ENCODE peak calls at places on chromosomes 13 and 19, in nine cellular contexts. One of them, this sample, is unnamed.

GRCh38 chr13:27535546-27535945 is 84.8 kb downstream of the LNX2 start:
- DNase-seq in hepatocyte: no peak
- DNase-seq in fibroblast of pulmonary artery: no peak
- DNase-seq in NB4: no peak
- DNase-seq in ascending aorta: no peak
- DNase-seq in T-helper 17 cell: no peak
- DNase-seq in stimulated activated CD4-positive, alpha-beta T cell treated with anti-CD3 and anti-CD28 coated beads, Interleukin-1b, Interleukin-23, amount 100 ng/mL, for 1 hour: no peak
- DNase-seq in Kasumi-1: no peak
- DNase-seq in CD8-positive, alpha-beta T cell: no peak
- DNase-seq in this sample: no peak

GRCh38 chr19:2282062-2282861 is at the start of gene PEAK3:
- DNase-seq in hepatocyte: no peak
- DNase-seq in fibroblast of pulmonary artery: peak; percentile 35
- DNase-seq in NB4: peak; percentile 91
- DNase-seq in ascending aorta: peak; percentile 80
- DNase-seq in T-helper 17 cell: no peak
- DNase-seq in stimulated activated CD4-positive, alpha-beta T cell treated with anti-CD3 and anti-CD28 coated beads, Interleukin-1b, Interleukin-23, amount 100 ng/mL, for 1 hour: no peak
- DNase-seq in Kasumi-1: peak; percentile 53
- DNase-seq in CD8-positive, alpha-beta T cell: no peak
- DNase-seq in this sample: peak; percentile 84

GRCh38 chr19:30968210-30968609 is 381.0 kb downstream of the TSHZ3 start:
- DNase-seq in hepatocyte: no peak
- DNase-seq in fibroblast of pulmonary artery: no peak
- DNase-seq in NB4: no peak
- DNase-seq in ascending aorta: no peak
- DNase-seq in T-helper 17 cell: no peak
- DNase-seq in stimulated activated CD4-positive, alpha-beta T cell treated with anti-CD3 and anti-CD28 coated beads, Interleukin-1b, Interleukin-23, amount 100 ng/mL, for 1 hour: no peak
- DNase-seq in Kasumi-1: no peak
- DNase-seq in CD8-positive, alpha-beta T cell: no peak
- DNase-seq in this sample: no peak

GRCh38 chr19:57888494-57889231 is at the start of gene ZNF814:
- DNase-seq in hepatocyte: peak; percentile 90
- DNase-seq in fibroblast of pulmonary artery: peak; percentile 91
- DNase-seq in NB4: peak; percentile 14
- DNase-seq in ascending aorta: peak; percentile 84
- DNase-seq in T-helper 17 cell: peak; percentile 22
- DNase-seq in stimulated activated CD4-positive, alpha-beta T cell treated with anti-CD3 and anti-CD28 coated beads, Interleukin-1b, Interleukin-23, amount 100 ng/mL, for 1 hour: peak; percentile 52
- DNase-seq in Kasumi-1: no peak
- DNase-seq in CD8-positive, alpha-beta T cell: peak; percentile 71
- DNase-seq in this sample: peak; percentile 58

GRCh38 chr19:21101511-21102242 is 19.7 kb downstream of the ZNF714 start:
- DNase-seq in hepatocyte: peak; percentile 21
- DNase-seq in fibroblast of pulmonary artery: no peak
- DNase-seq in NB4: no peak
- DNase-seq in ascending aorta: no peak
- DNase-seq in T-helper 17 cell: no peak
- DNase-seq in stimulated activated CD4-positive, alpha-beta T cell treated with anti-CD3 and anti-CD28 coated beads, Interleukin-1b, Interleukin-23, amount 100 ng/mL, for 1 hour: no peak
- DNase-seq in Kasumi-1: no peak
- DNase-seq in CD8-positive, alpha-beta T cell: no peak
- DNase-seq in this sample: no peak

GRCh38 chr13:92842145-92842544 is 384.5 kb upstream of the GPC6 start:
- DNase-seq in hepatocyte: no peak
- DNase-seq in fibroblast of pulmonary artery: peak; percentile 92
- DNase-seq in NB4: no peak
- DNase-seq in ascending aorta: peak; percentile 70
- DNase-seq in T-helper 17 cell: no peak
- DNase-seq in stimulated activated CD4-positive, alpha-beta T cell treated with anti-CD3 and anti-CD28 coated beads, Interleukin-1b, Interleukin-23, amount 100 ng/mL, for 1 hour: no peak
- DNase-seq in Kasumi-1: no peak
- DNase-seq in CD8-positive, alpha-beta T cell: no peak
- DNase-seq in this sample: no peak

GRCh38 chr13:26707122-26708006 is 53.2 kb downstream of the GPR12 start:
- DNase-seq in hepatocyte: peak; percentile 78
- DNase-seq in fibroblast of pulmonary artery: peak; percentile 69
- DNase-seq in NB4: peak; percentile 80
- DNase-seq in ascending aorta: no peak
- DNase-seq in T-helper 17 cell: no peak
- DNase-seq in stimulated activated CD4-positive, alpha-beta T cell treated with anti-CD3 and anti-CD28 coated beads, Interleukin-1b, Interleukin-23, amount 100 ng/mL, for 1 hour: no peak
- DNase-seq in Kasumi-1: peak; percentile 52
- DNase-seq in CD8-positive, alpha-beta T cell: no peak
- DNase-seq in this sample: no peak

GRCh38 chr13:51557875-51558604 is 26.2 kb upstream of the WDFY2 start:
- DNase-seq in hepatocyte: no peak
- DNase-seq in fibroblast of pulmonary artery: peak; percentile 84
- DNase-seq in NB4: peak; percentile 83
- DNase-seq in ascending aorta: no peak
- DNase-seq in T-helper 17 cell: no peak
- DNase-seq in stimulated activated CD4-positive, alpha-beta T cell treated with anti-CD3 and anti-CD28 coated beads, Interleukin-1b, Interleukin-23, amount 100 ng/mL, for 1 hour: no peak
- DNase-seq in Kasumi-1: no peak
- DNase-seq in CD8-positive, alpha-beta T cell: no peak
- DNase-seq in this sample: no peak

GRCh38 chr13:35838356-35838755 is 292.8 kb downstream of the DCLK1 start:
- DNase-seq in hepatocyte: no peak
- DNase-seq in fibroblast of pulmonary artery: peak; percentile 95
- DNase-seq in NB4: no peak
- DNase-seq in ascending aorta: no peak
- DNase-seq in T-helper 17 cell: no peak
- DNase-seq in stimulated activated CD4-positive, alpha-beta T cell treated with anti-CD3 and anti-CD28 coated beads, Interleukin-1b, Interleukin-23, amount 100 ng/mL, for 1 hour: no peak
- DNase-seq in Kasumi-1: no peak
- DNase-seq in CD8-positive, alpha-beta T cell: no peak
- DNase-seq in this sample: no peak

GRCh38 chr13:101529419-101529818 is 76.9 kb downstream of the ITGBL1 start:
- DNase-seq in hepatocyte: no peak
- DNase-seq in fibroblast of pulmonary artery: peak; percentile 61
- DNase-seq in NB4: no peak
- DNase-seq in ascending aorta: peak; percentile 74
- DNase-seq in T-helper 17 cell: no peak
- DNase-seq in stimulated activated CD4-positive, alpha-beta T cell treated with anti-CD3 and anti-CD28 coated beads, Interleukin-1b, Interleukin-23, amount 100 ng/mL, for 1 hour: no peak
- DNase-seq in Kasumi-1: no peak
- DNase-seq in CD8-positive, alpha-beta T cell: no peak
- DNase-seq in this sample: peak; percentile 81

GRCh38 chr13:43036386-43037220 is 13.2 kb downstream of the DNAJC15 start:
- DNase-seq in hepatocyte: no peak
- DNase-seq in fibroblast of pulmonary artery: peak; percentile 71
- DNase-seq in NB4: no peak
- DNase-seq in ascending aorta: no peak
- DNase-seq in T-helper 17 cell: no peak
- DNase-seq in stimulated activated CD4-positive, alpha-beta T cell treated with anti-CD3 and anti-CD28 coated beads, Interleukin-1b, Interleukin-23, amount 100 ng/mL, for 1 hour: no peak
- DNase-seq in Kasumi-1: no peak
- DNase-seq in CD8-positive, alpha-beta T cell: no peak
- DNase-seq in this sample: no peak

GRCh38 chr13:78806457-78806856 is 147.5 kb upstream of the OBI1 start:
- DNase-seq in hepatocyte: no peak
- DNase-seq in fibroblast of pulmonary artery: no peak
- DNase-seq in NB4: peak; percentile 23
- DNase-seq in ascending aorta: no peak
- DNase-seq in T-helper 17 cell: no peak
- DNase-seq in stimulated activated CD4-positive, alpha-beta T cell treated with anti-CD3 and anti-CD28 coated beads, Interleukin-1b, Interleukin-23, amount 100 ng/mL, for 1 hour: no peak
- DNase-seq in Kasumi-1: peak; percentile 20
- DNase-seq in CD8-positive, alpha-beta T cell: no peak
- DNase-seq in this sample: no peak

GRCh38 chr13:98751397-98752110 is 918 bp downstream of the SLC15A1 start:
- DNase-seq in hepatocyte: peak; percentile 72
- DNase-seq in fibroblast of pulmonary artery: peak; percentile 27
- DNase-seq in NB4: no peak
- DNase-seq in ascending aorta: no peak
- DNase-seq in T-helper 17 cell: no peak
- DNase-seq in stimulated activated CD4-positive, alpha-beta T cell treated with anti-CD3 and anti-CD28 coated beads, Interleukin-1b, Interleukin-23, amount 100 ng/mL, for 1 hour: no peak
- DNase-seq in Kasumi-1: no peak
- DNase-seq in CD8-positive, alpha-beta T cell: no peak
- DNase-seq in this sample: no peak

GRCh38 chr19:4067396-4068057 is 828 bp upstream of the ZBTB7A start:
- DNase-seq in hepatocyte: no peak
- DNase-seq in fibroblast of pulmonary artery: no peak
- DNase-seq in NB4: peak; percentile 67
- DNase-seq in ascending aorta: no peak
- DNase-seq in T-helper 17 cell: no peak
- DNase-seq in stimulated activated CD4-positive, alpha-beta T cell treated with anti-CD3 and anti-CD28 coated beads, Interleukin-1b, Interleukin-23, amount 100 ng/mL, for 1 hour: no peak
- DNase-seq in Kasumi-1: no peak
- DNase-seq in CD8-positive, alpha-beta T cell: no peak
- DNase-seq in this sample: no peak

GRCh38 chr19:45767410-45767880 is 1.6 kb downstream of the SIX5 start:
- DNase-seq in hepatocyte: peak; percentile 84
- DNase-seq in fibroblast of pulmonary artery: peak; percentile 88
- DNase-seq in NB4: peak; percentile 65
- DNase-seq in ascending aorta: peak; percentile 88
- DNase-seq in T-helper 17 cell: no peak
- DNase-seq in stimulated activated CD4-positive, alpha-beta T cell treated with anti-CD3 and anti-CD28 coated beads, Interleukin-1b, Interleukin-23, amount 100 ng/mL, for 1 hour: no peak
- DNase-seq in Kasumi-1: no peak
- DNase-seq in CD8-positive, alpha-beta T cell: no peak
- DNase-seq in this sample: peak; percentile 89

GRCh38 chr19:1647664-1648155 is 4.7 kb downstream of the TCF3 start:
- DNase-seq in hepatocyte: no peak
- DNase-seq in fibroblast of pulmonary artery: no peak
- DNase-seq in NB4: no peak
- DNase-seq in ascending aorta: no peak
- DNase-seq in T-helper 17 cell: no peak
- DNase-seq in stimulated activated CD4-positive, alpha-beta T cell treated with anti-CD3 and anti-CD28 coated beads, Interleukin-1b, Interleukin-23, amount 100 ng/mL, for 1 hour: no peak
- DNase-seq in Kasumi-1: no peak
- DNase-seq in CD8-positive, alpha-beta T cell: no peak
- DNase-seq in this sample: no peak

GRCh38 chr13:21033866-21034601 is 27.4 kb downstream of the LATS2 start:
- DNase-seq in hepatocyte: no peak
- DNase-seq in fibroblast of pulmonary artery: no peak
- DNase-seq in NB4: peak; percentile 57
- DNase-seq in ascending aorta: peak; percentile 70
- DNase-seq in T-helper 17 cell: no peak
- DNase-seq in stimulated activated CD4-positive, alpha-beta T cell treated with anti-CD3 and anti-CD28 coated beads, Interleukin-1b, Interleukin-23, amount 100 ng/mL, for 1 hour: no peak
- DNase-seq in Kasumi-1: no peak
- DNase-seq in CD8-positive, alpha-beta T cell: no peak
- DNase-seq in this sample: no peak

GRCh38 chr13:33101835-33102234 is 85.6 kb downstream of the KL start:
- DNase-seq in hepatocyte: no peak
- DNase-seq in fibroblast of pulmonary artery: no peak
- DNase-seq in NB4: no peak
- DNase-seq in ascending aorta: no peak
- DNase-seq in T-helper 17 cell: no peak
- DNase-seq in stimulated activated CD4-positive, alpha-beta T cell treated with anti-CD3 and anti-CD28 coated beads, Interleukin-1b, Interleukin-23, amount 100 ng/mL, for 1 hour: no peak
- DNase-seq in Kasumi-1: no peak
- DNase-seq in CD8-positive, alpha-beta T cell: no peak
- DNase-seq in this sample: no peak

GRCh38 chr19:23868630-23869029 is 46.1 kb upstream of the ZNF726 start:
- DNase-seq in hepatocyte: no peak
- DNase-seq in fibroblast of pulmonary artery: no peak
- DNase-seq in NB4: no peak
- DNase-seq in ascending aorta: no peak
- DNase-seq in T-helper 17 cell: no peak
- DNase-seq in stimulated activated CD4-positive, alpha-beta T cell treated with anti-CD3 and anti-CD28 coated beads, Interleukin-1b, Interleukin-23, amount 100 ng/mL, for 1 hour: no peak
- DNase-seq in Kasumi-1: no peak
- DNase-seq in CD8-positive, alpha-beta T cell: no peak
- DNase-seq in this sample: no peak

GRCh38 chr19:29255912-29256311 is 43.0 kb upstream of the UQCRFS1 start:
- DNase-seq in hepatocyte: no peak
- DNase-seq in fibroblast of pulmonary artery: no peak
- DNase-seq in NB4: no peak
- DNase-seq in ascending aorta: no peak
- DNase-seq in T-helper 17 cell: no peak
- DNase-seq in stimulated activated CD4-positive, alpha-beta T cell treated with anti-CD3 and anti-CD28 coated beads, Interleukin-1b, Interleukin-23, amount 100 ng/mL, for 1 hour: no peak
- DNase-seq in Kasumi-1: no peak
- DNase-seq in CD8-positive, alpha-beta T cell: no peak
- DNase-seq in this sample: no peak

GRCh38 chr13:45784755-45785675 is 66.5 kb downstream of the SIAH3 start:
- DNase-seq in hepatocyte: no peak
- DNase-seq in fibroblast of pulmonary artery: no peak
- DNase-seq in NB4: no peak
- DNase-seq in ascending aorta: no peak
- DNase-seq in T-helper 17 cell: no peak
- DNase-seq in stimulated activated CD4-positive, alpha-beta T cell treated with anti-CD3 and anti-CD28 coated beads, Interleukin-1b, Interleukin-23, amount 100 ng/mL, for 1 hour: no peak
- DNase-seq in Kasumi-1: no peak
- DNase-seq in CD8-positive, alpha-beta T cell: no peak
- DNase-seq in this sample: no peak

GRCh38 chr19:41638624-41639023 is 11.8 kb upstream of the CEACAM4 start:
- DNase-seq in hepatocyte: no peak
- DNase-seq in fibroblast of pulmonary artery: no peak
- DNase-seq in NB4: peak; percentile 34
- DNase-seq in ascending aorta: no peak
- DNase-seq in T-helper 17 cell: no peak
- DNase-seq in stimulated activated CD4-positive, alpha-beta T cell treated with anti-CD3 and anti-CD28 coated beads, Interleukin-1b, Interleukin-23, amount 100 ng/mL, for 1 hour: no peak
- DNase-seq in Kasumi-1: peak; percentile 34
- DNase-seq in CD8-positive, alpha-beta T cell: no peak
- DNase-seq in this sample: no peak

GRCh38 chr13:108690726-108691125 is 61.3 kb downstream of the MYO16 start:
- DNase-seq in hepatocyte: no peak
- DNase-seq in fibroblast of pulmonary artery: no peak
- DNase-seq in NB4: no peak
- DNase-seq in ascending aorta: no peak
- DNase-seq in T-helper 17 cell: no peak
- DNase-seq in stimulated activated CD4-positive, alpha-beta T cell treated with anti-CD3 and anti-CD28 coated beads, Interleukin-1b, Interleukin-23, amount 100 ng/mL, for 1 hour: no peak
- DNase-seq in Kasumi-1: no peak
- DNase-seq in CD8-positive, alpha-beta T cell: no peak
- DNase-seq in this sample: no peak

GRCh38 chr19:12665646-12666304 is 767 bp downstream of the MAN2B1 start:
- DNase-seq in hepatocyte: no peak
- DNase-seq in fibroblast of pulmonary artery: peak; percentile 14
- DNase-seq in NB4: peak; percentile 36
- DNase-seq in ascending aorta: no peak
- DNase-seq in T-helper 17 cell: no peak
- DNase-seq in stimulated activated CD4-positive, alpha-beta T cell treated with anti-CD3 and anti-CD28 coated beads, Interleukin-1b, Interleukin-23, amount 100 ng/mL, for 1 hour: no peak
- DNase-seq in Kasumi-1: no peak
- DNase-seq in CD8-positive, alpha-beta T cell: no peak
- DNase-seq in this sample: no peak